ENCODE peak calls at places on chromosomes 11 and 22, in four cellular contexts. A is K562, T is WTC11, C is SK-N-SH. D is an unnamed sample.

GRCh38 chr11:12287009-12287373 is 90.4 kb upstream of the PARVA start:
- DNase-seq in A (no peak), T (no peak), C (peak; percentile 7), D (no peak)

GRCh38 chr22:46686221-46686872 is 51.7 kb downstream of the CERK start:
- DNase-seq in A (no peak), T (no peak), C (no peak), D (no peak)

GRCh38 chr11:134730596-134731538 is 318.8 kb upstream of the B3GAT1 start:
- DNase-seq in A (no peak), T (no peak), C (no peak), D (no peak)

GRCh38 chr22:19353363-19354131 is 62.0 kb upstream of the CLTCL1 start:
- DNase-seq in A (no peak), T (no peak), C (no peak), D (no peak)

GRCh38 chr22:30636226-30637077 is 871 bp downstream of the SLC35E4 start:
- DNase-seq in A (peak; percentile 3), T (peak; percentile 25), C (peak; percentile 60), D (no peak)

GRCh38 chr11:35165416-35166368 is 26.7 kb downstream of the CD44 start:
- DNase-seq in A (no peak), T (no peak), C (no peak), D (peak; percentile 99)

GRCh38 chr22:37260939-37261338 is 16.9 kb upstream of the RAC2 start:
- DNase-seq in A (peak; percentile 70), T (peak; percentile 74), C (peak; percentile 84), D (no peak)

GRCh38 chr11:45215098-45215497 is 68.7 kb downstream of the PRDM11 start:
- DNase-seq in A (no peak), T (no peak), C (no peak), D (no peak)

GRCh38 chr11:59556883-59557205 is 45.5 kb downstream of the OR4D9 start:
- DNase-seq in A (no peak), T (no peak), C (peak; percentile 20), D (no peak)

GRCh38 chr11:44389963-44390605 is 80.1 kb upstream of the ALX4 start:
- DNase-seq in A (no peak), T (no peak), C (no peak), D (no peak)

GRCh38 chr11:125470355-125470754 is 25.7 kb downstream of the FEZ1 start:
- DNase-seq in A (no peak), T (no peak), C (no peak), D (no peak)

GRCh38 chr11:110785398-110785797 is 73.2 kb upstream of the ARHGAP20 start:
- DNase-seq in A (no peak), T (no peak), C (no peak), D (no peak)

GRCh38 chr11:62644220-62644619 is 2.2 kb downstream of the GANAB start:
- DNase-seq in A (no peak), T (no peak), C (no peak), D (no peak)

GRCh38 chr11:11076276-11076675 is 218.4 kb upstream of the ZBED5 start:
- DNase-seq in A (no peak), T (no peak), C (no peak), D (no peak)

GRCh38 chr22:28297504-28297903 is 378.4 kb upstream of the PITPNB start:
- DNase-seq in A (no peak), T (no peak), C (no peak), D (no peak)

GRCh38 chr11:78202733-78203167 is 14.0 kb downstream of the USP35 start:
- DNase-seq in A (no peak), T (no peak), C (no peak), D (no peak)

GRCh38 chr11:66119348-66120133 is 49.5 kb downstream of the PACS1 start:
- DNase-seq in A (no peak), T (no peak), C (peak; percentile 61), D (no peak)

GRCh38 chr22:25564979-25565677 is 653 bp downstream of the GRK3 start:
- DNase-seq in A (no peak), T (peak; percentile 61), C (peak; percentile 73), D (no peak)

GRCh38 chr11:83280256-83280655 is 5.9 kb downstream of the CCDC90B start:
- DNase-seq in A (no peak), T (no peak), C (no peak), D (no peak)

GRCh38 chr11:64180871-64181270 is 5.1 kb upstream of the STIP1 start:
- DNase-seq in A (no peak), T (no peak), C (peak; percentile 54), D (no peak)

GRCh38 chr11:30568933-30569332 is 17.2 kb downstream of the MPPED2 start:
- DNase-seq in A (no peak), T (no peak), C (no peak), D (no peak)

GRCh38 chr22:22119003-22119402 is 125.6 kb upstream of the VPREB1 start:
- DNase-seq in A (no peak), T (no peak), C (no peak), D (no peak)

GRCh38 chr22:36405671-36406070 is 17.9 kb upstream of the MYH9 start:
- DNase-seq in A (no peak), T (no peak), C (no peak), D (no peak)

DNA sequence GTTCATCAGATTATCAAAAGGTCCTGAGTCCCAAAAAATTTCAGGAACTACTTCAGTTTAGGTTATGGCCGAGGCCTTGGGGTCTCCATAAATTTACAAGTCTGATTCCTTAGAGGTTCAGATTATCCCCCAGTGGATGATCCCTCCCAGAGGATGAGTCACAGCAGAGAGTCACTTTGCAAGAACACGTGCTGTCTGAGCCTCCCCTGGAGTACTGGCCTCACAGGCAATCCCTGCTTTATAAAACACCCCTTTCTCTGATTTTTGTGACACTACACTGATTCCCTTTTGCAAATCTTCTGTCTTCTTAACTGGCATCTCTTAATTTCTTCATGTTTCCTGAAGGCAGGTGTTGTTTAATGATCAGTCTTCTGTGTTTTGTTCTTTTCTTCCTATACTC is 45.3 kb downstream of the CCDC34 start:
- DNase-seq in A (no peak), T (no peak), C (no peak), D (no peak)
- TF ChIP-seq USF1 in A (peak; percentile 25), T (no peak), C (peak; percentile 63), D (no peak)

GRCh38 chr11:17760102-17761029 is 25.8 kb downstream of the KCNC1 start:
- DNase-seq in A (peak; percentile 71), T (peak; percentile 87), C (peak; percentile 68), D (peak; percentile 12)
- TF ChIP-seq USF1 in A (no peak), T (no peak), C (no peak), D (no peak)

GRCh38 chr11:113014731-113015455 is 53.7 kb downstream of the NCAM1 start:
- DNase-seq in A (no peak), T (no peak), C (peak; percentile 49), D (no peak)

GRCh38 chr11:113021111-113021510 is 59.9 kb downstream of the NCAM1 start:
- DNase-seq in A (no peak), T (no peak), C (no peak), D (no peak)

GRCh38 chr11:113018913-113019312 is 57.7 kb downstream of the NCAM1 start:
- DNase-seq in A (no peak), T (no peak), C (no peak), D (no peak)

GRCh38 chr11:113014262-113014661 is 53.0 kb downstream of the NCAM1 start:
- DNase-seq in A (no peak), T (no peak), C (peak; percentile 69), D (no peak)

GRCh38 chr11:113016905-113017304 is 55.7 kb downstream of the NCAM1 start:
- DNase-seq in A (no peak), T (no peak), C (no peak), D (no peak)
- TF ChIP-seq USF1 in A (no peak), T (no peak), C (no peak), D (no peak)

DNA sequence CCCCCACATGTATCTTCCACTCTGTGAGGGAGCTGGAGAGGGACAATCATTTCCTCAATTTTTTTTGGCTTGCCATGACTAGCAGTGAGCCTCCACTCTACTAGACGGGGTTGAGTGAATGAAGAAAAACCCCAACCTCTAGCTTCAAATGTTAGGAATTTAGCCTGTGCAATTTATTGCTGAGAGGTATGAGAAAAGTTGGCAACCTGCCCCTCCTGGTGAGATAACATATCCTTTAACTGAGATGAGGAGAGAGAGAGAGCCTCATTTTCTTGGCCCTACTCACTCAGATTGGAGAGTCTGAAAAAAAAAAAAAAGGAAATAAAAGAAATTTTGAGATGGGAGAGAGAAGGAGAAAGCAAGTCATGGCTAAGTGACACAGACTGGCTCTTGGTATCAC is 218.2 kb upstream of the CARD18 start:
- DNase-seq in A (no peak), T (no peak), C (no peak), D (no peak)
- TF ChIP-seq USF1 in A (no peak), T (no peak), C (no peak), D (no peak)

DNA sequence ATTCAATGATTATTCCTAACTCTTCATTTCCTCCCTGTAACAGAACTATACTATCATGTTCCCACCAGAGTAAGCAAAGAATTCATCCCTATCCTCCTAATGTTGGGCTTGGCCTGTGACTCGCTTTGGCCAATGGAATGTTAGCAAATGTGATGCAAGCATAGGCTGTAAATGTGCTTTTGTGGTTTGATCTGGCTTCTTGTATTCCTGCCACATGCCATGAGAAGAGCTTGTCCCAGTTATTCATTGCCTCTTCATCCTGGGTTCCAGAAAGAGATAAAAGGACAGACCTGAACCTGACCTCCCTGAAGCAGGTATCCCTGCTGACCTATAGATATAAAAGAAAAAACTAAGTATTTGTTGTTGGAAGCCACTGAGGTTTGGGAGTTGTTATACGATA is 51.0 kb downstream of the SYTL2 start:
- DNase-seq in A (no peak), T (no peak), C (no peak), D (no peak)
- TF ChIP-seq USF1 in A (no peak), T (no peak), C (no peak), D (no peak)

GRCh38 chr11:3835100-3835485 is 5.7 kb downstream of the RHOG start:
- DNase-seq in A (peak; percentile 32), T (no peak), C (no peak), D (no peak)
- TF ChIP-seq USF1 in A (no peak), T (no peak), C (no peak), D (no peak)

GRCh38 chr11:117842131-117842941 is 17.8 kb upstream of the FXYD2 start:
- DNase-seq in A (no peak), T (no peak), C (no peak), D (no peak)
- TF ChIP-seq USF1 in A (no peak), T (no peak), C (no peak), D (no peak)

GRCh38 chr11:3046190-3046589 is 11.0 kb downstream of the CARS1 start:
- DNase-seq in A (no peak), T (peak; percentile 39), C (peak; percentile 48), D (no peak)
- TF ChIP-seq USF1 in A (no peak), T (no peak), C (no peak), D (no peak)

GRCh38 chr11:117513666-117514065 is 186.0 kb downstream of the CEP164 start:
- DNase-seq in A (no peak), T (no peak), C (no peak), D (no peak)
- TF ChIP-seq USF1 in A (no peak), T (no peak), C (no peak), D (no peak)

GRCh38 chr11:118342503-118343161 is at the start of gene CD3D:
- DNase-seq in A (peak; percentile 64), T (no peak), C (no peak), D (no peak)
- TF ChIP-seq USF1 in A (no peak), T (no peak), C (no peak), D (no peak)